ENCODE peak calls at places on chromosomes 3 and 15, in four cellular contexts. W, X, Z and H are unnamed samples. For H3K4me1, the result is how much of the 10 kb centered on the place peaks cover.

GRCh38 chr3:193714523-193715137 is 121.6 kb downstream of the OPA1 start:
- DNase-seq in W (no peak), X (no peak), Z (no peak), H (no peak)

GRCh38 chr3:49359623-49360022 is 1.5 kb upstream of the GPX1 start:
- DNase-seq in W (no peak), X (no peak), Z (no peak), H (no peak)

GRCh38 chr3:134020135-134020680 is 9.5 kb downstream of the SLCO2A1 start:
- DNase-seq in W (no peak), X (no peak), Z (no peak), H (no peak)

GRCh38 chr3:47244531-47245100 is 38.0 kb downstream of the KIF9 start:
- DNase-seq in W (no peak), X (no peak), Z (no peak), H (no peak)

GRCh38 chr3:45628746-45629145 is 34.2 kb downstream of the LIMD1 start:
- DNase-seq in W (peak), X (no peak), Z (no peak), H (no peak)

GRCh38 chr3:13019243-13019701 is 54.0 kb downstream of the IQSEC1 start:
- DNase-seq in W (peak), X (peak), Z (peak), H (peak)

GRCh38 chr3:76943058-76943457 is 96.8 kb upstream of the ROBO2 start:
- DNase-seq in W (no peak), X (no peak), Z (no peak), H (no peak)

GRCh38 chr3:127320529-127321121 is 32.8 kb upstream of the PRR20G start:
- DNase-seq in W (no peak), X (no peak), Z (no peak), H (peak)

GRCh38 chr3:129602730-129603560 is 3.5 kb downstream of the PLXND1 start:
- DNase-seq in W (no peak), X (peak), Z (peak), H (peak)

GRCh38 chr15:70188286-70188685 is 90.6 kb upstream of the TLE3 start:
- DNase-seq in W (no peak), X (no peak), Z (no peak), H (no peak)

GRCh38 chr3:124627501-124627908 is 102.7 kb upstream of the UMPS start:
- DNase-seq in W (no peak), X (no peak), Z (no peak), H (peak)

GRCh38 chr3:189806171-189806951 is 175.2 kb downstream of the TP63 start:
- DNase-seq in W (no peak), X (peak), Z (no peak), H (peak)

GRCh38 chr3:12663311-12663935 is 494 bp downstream of the RAF1 start:
- DNase-seq in W (peak), X (no peak), Z (peak), H (peak)

GRCh38 chr3:67524046-67524445 is 130.4 kb downstream of the SUCLG2 start:
- DNase-seq in W (no peak), X (no peak), Z (no peak), H (no peak)

GRCh38 chr3:31880020-31880419 is 101.0 kb downstream of the OSBPL10 start:
- DNase-seq in W (no peak), X (no peak), Z (no peak), H (peak)
- TF ChIP-seq CTCF in W (no peak), X (no peak), Z (no peak), H (no peak)

DNA sequence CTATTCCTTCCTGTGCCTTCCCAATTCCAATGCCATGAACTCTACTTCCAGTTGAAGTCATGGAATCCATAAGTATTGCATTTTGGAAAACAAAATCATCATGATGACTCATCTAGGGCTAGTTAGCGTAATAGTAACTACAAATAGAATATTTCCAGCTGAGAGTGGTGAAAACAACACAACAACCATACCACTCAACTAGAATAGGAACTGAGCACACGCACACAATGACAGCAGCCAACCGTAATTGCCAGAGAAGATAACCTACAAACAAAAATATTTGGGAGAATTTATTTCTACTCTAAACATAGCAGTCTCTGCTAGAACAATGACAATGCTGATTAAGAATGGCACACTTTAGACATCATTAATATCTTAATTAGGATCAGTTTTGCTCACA is 225.9 kb downstream of the FGF12 start:
- DNase-seq in W (no peak), X (no peak), Z (no peak), H (no peak)
- H3K4me1 ChIP-seq in W (under half), X (under half), Z (under half), H (under half)

DNA sequence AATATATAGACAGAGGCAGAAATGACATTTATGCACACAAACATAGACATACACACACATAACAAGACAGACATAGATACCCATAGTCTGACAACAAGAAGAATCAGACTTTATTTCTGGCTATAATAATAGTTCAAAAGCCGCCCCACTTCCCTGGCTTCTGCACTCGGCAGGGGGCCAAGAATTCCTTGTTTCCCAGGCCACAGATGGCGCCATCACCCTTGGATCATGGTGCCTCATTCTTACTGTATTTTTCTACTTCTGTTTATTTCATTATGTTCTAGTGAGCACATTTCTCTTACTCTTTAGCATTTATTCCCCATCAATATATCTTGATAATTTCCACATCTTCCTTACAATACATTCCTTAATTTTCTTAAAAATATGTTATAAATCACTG is 387.5 kb downstream of the NLGN1 start:
- DNase-seq in W (peak), X (peak), Z (no peak), H (peak)
- TF ChIP-seq CTCF in W (peak), X (peak), Z (no peak), H (no peak)

GRCh38 chr15:99511865-99512632 is 53.7 kb upstream of the MEF2A start:
- DNase-seq in W (no peak), X (no peak), Z (peak), H (peak)
- H3K4me1 ChIP-seq in W (under half), X (under half), Z (under half), H (under half)

GRCh38 chr3:143970773-143971366 is 753 bp upstream of the DIPK2A start:
- DNase-seq in W (peak), X (peak), Z (peak), H (no peak)
- TF ChIP-seq CTCF in W (no peak), X (no peak), Z (peak), H (no peak)

GRCh38 chr3:137163241-137163916 is 205.6 kb downstream of the IL20RB start:
- DNase-seq in W (peak), X (peak), Z (no peak), H (no peak)
- H3K4me1 ChIP-seq in W (under half), X (under half), Z (under half), H (under half)

DNA sequence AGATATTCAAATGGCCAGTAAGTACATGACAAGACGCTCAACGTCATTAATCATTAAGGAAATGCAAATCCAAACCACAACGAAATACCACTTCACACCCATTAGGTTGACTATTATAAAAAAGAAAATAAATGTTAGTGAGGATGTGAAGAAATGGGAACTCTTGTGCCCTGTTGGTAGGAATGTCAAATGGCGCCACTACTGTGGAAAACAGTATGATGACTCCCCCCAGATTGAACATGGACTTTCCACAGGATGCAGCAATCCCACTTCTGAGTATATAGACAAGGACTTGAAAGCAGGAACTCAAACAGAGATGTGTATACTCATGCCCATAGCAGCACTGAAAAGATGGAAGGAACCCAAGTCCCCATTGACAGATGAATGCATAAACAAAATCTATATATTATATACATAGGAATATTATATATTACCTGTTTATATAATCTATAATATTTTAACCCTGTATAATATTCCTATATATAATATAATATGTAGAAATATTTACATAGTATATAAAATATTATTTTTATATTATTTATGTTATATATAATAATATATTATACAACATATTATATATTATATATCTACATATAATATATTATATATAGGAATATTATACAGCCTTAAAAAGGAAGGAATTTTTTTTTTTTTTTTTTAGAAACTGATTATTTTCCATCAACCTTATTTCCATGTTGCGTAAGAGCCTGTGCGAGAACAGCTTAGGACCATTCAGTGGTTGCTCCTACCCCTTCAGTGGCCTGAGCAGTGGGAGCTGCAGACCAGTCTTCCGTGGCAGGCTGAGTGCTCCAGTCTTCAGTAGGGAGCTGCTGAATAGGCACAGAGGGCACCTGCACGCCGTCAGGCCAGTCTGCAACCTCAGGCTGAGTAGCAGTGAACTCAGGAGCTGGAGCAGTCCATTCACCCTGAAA is 17.6 kb upstream of the PIGZ start:
- DNase-seq in W (no peak), X (no peak), Z (peak), H (no peak)
- TF ChIP-seq CTCF in W (peak), X (peak), Z (no peak), H (peak)

GRCh38 chr3:30357897-30358296 is 248.5 kb upstream of the TGFBR2 start:
- DNase-seq in W (no peak), X (no peak), Z (no peak), H (no peak)
- H3K4me1 ChIP-seq in W (under half), X (under half), Z (under half), H (under half)

DNA sequence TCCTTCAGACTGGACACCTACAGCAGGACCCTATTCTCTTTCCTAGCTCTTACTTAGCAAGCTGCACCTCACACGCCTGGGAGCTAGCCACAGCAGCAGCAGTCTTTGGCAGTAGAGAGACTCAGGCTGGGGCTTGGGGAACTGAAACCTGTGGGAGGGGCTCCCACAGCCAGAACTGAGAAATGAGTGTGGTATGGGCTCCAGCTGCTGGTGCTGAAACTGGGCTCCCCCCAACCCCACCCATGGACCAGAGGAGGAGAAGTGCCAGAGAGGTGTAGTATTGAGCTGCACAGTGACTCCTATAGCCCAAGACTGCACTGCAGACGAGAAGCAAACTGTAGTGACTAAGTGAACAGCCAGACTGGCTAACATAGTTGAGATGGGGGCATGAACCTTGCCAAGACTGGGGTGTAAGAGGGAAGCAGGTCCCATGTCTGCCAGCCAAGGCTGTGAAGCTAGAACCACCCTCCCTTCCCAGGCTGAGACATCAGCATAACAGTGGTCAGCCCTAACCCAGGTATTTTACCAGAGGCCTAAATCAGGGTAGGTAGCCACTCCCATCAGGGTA is 62.5 kb downstream of the MYO5A start:
- DNase-seq in W (no peak), X (peak), Z (peak), H (no peak)
- TF ChIP-seq CTCF in W (no peak), X (no peak), Z (no peak), H (no peak)

GRCh38 chr3:187019542-187020072 is 89.3 kb downstream of the ST6GAL1 start:
- DNase-seq in W (peak), X (no peak), Z (no peak), H (no peak)
- H3K4me1 ChIP-seq in W (under half), X (under half), Z (under half), H (under half)